ENCODE peak calls at places on chromosomes 13 and 19, in nine cellular contexts. W, F, O, E, C, M, J, K and V are unnamed samples.

GRCh38 chr19:42596391-42597071 is 1.8 kb upstream of the CEACAM8 start:
- DNase-seq in F (peak), J (no peak), W (peak), E (no peak), C (peak), O (no peak), K (no peak), M (no peak), V (no peak)

GRCh38 chr19:38135150-38135998 is 88.6 kb downstream of the DPF1 start:
- DNase-seq in K (no peak), O (peak), W (peak), M (no peak), E (no peak), F (no peak), C (no peak), J (no peak), V (no peak)

GRCh38 chr19:29320076-29320475 is 107.1 kb upstream of the UQCRFS1 start:
- DNase-seq in E (no peak), F (no peak), K (no peak), O (no peak), C (no peak), J (no peak), M (no peak), W (no peak), V (no peak)

GRCh38 chr13:94332360-94333040 is 147.0 kb downstream of the DCT start:
- DNase-seq in M (no peak), W (no peak), F (no peak), K (no peak), J (no peak), O (no peak), C (no peak), E (no peak), V (no peak)

GRCh38 chr19:7953060-7953459 is 9.6 kb upstream of the TIMM44 start:
- DNase-seq in E (no peak), W (peak), M (no peak), C (peak), O (no peak), K (no peak), J (no peak), F (no peak), V (no peak)

GRCh38 chr13:33401238-33401637 is 115.7 kb upstream of the STARD13 start:
- DNase-seq in W (no peak), F (no peak), O (no peak), C (peak), K (no peak), J (no peak), M (no peak), E (no peak), V (peak)

GRCh38 chr13:102359264-102359663 is 42.6 kb downstream of the FGF14 start:
- DNase-seq in M (no peak), O (no peak), E (no peak), F (no peak), K (no peak), J (no peak), W (no peak), C (no peak), V (no peak)

GRCh38 chr19:10625003-10625761 is at the start of gene SLC44A2:
- DNase-seq in O (peak), J (no peak), M (peak), K (peak), W (peak), F (peak), E (peak), C (peak), V (peak)

GRCh38 chr19:10836478-10837325 is 690 bp upstream of the TMED1 start:
- DNase-seq in F (peak), W (peak), E (peak), O (no peak), J (no peak), C (no peak), M (peak), K (peak), V (peak)

GRCh38 chr19:49017666-49018351 is 918 bp upstream of the LHB start:
- DNase-seq in M (peak), K (no peak), C (peak), O (peak), E (no peak), J (no peak), W (peak), F (peak), V (no peak)

GRCh38 chr19:38759590-38760003 is 13.7 kb downstream of the LGALS7 start:
- DNase-seq in O (no peak), K (no peak), E (no peak), M (no peak), J (no peak), W (no peak), F (peak), C (no peak), V (no peak)

GRCh38 chr19:35977446-35978222 is 17.4 kb upstream of the SDHAF1 start:
- DNase-seq in F (no peak), C (no peak), E (no peak), W (no peak), J (no peak), M (no peak), K (no peak), O (no peak), V (no peak)

GRCh38 chr13:31045621-31046081 is 113.2 kb downstream of the TEX26 start:
- DNase-seq in F (peak), E (no peak), J (peak), M (peak), W (peak), O (peak), C (peak), K (peak), V (no peak)

GRCh38 chr13:57601536-57601935 is 30.0 kb upstream of the PCDH17 start:
- DNase-seq in F (no peak), W (no peak), O (no peak), E (no peak), C (no peak), M (no peak), K (no peak), J (no peak), V (no peak)

DNA sequence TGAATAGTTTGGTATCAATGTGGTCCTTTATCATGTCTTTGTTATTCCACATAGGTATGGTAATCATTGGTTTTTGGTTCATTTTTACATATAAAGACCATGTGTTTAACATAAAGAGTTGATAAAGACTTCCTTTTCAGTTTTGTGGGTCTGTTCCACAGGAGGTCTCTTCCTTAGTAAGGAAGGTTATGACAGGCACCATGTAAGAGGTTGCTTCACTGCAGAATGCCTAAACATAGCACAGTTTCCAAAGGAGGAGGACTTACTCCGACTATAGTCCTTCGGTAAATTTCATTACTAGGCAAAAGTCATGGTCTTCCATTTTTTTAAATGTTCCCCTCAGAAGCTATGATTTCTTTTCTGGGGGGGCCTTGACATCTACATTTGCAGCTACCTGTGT is 27.1 kb upstream of the PCDH17 start:
- DNase-seq in W (no peak), K (no peak), C (no peak), M (no peak), F (no peak), O (no peak), E (no peak), J (no peak), V (no peak)
- H3K4me3 ChIP-seq in W (no peak), K (no peak), C (no peak), M (no peak), F (no peak), O (no peak), E (no peak), J (no peak), V (no peak)

DNA sequence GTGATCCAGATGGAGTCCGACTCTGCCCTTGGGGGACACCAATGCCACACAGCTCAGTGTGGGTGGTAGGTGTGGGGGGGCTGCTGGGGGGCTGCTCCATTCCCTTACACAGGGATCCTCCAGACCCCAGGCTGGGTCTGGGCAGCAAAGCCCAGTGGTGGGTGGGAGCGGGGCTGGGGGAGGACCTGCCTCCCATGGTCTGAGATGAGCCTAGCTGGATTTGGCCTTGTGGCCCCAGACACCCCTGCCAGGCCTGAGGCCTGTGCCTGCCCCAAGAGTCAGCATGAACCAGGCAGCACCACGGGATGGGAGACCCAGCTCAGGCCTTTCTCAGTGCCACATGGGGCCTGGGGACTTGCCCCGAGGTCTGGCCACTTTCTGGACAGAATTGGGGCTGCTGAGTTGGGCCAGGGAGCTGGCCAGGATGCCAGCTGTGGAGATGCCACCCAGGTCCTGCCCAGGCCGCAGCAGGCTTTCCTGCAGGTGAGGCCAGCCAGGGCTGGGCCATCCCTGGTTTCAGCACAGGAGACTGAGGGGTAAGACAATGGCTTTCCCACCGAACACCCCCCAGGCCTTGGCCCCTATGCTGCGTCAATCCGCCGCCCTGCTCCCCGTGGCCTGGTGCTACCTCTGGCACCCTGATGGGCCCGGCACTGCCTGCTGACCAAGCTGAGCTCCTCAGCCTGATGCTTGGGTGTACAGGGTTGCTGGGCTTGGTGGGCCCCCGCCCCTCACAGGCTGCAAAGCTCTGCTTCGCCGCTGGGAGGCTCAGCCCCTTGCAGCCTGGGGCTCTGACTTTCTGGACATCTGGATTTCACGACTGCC is 24.2 kb downstream of the CEBPG start:
- DNase-seq in K (no peak), E (peak), J (no peak), C (no peak), F (no peak), M (peak), W (no peak), O (no peak), V (no peak)
- TF ChIP-seq CTCF in K (no peak), E (no peak), J (no peak), C (no peak), F (no peak), M (no peak), W (no peak), O (peak), V (no peak)

GRCh38 chr13:60134376-60134775 is 29.4 kb downstream of the DIAPH3 start:
- DNase-seq in C (peak), E (no peak), W (no peak), K (no peak), F (no peak), M (no peak), O (no peak), J (no peak), V (no peak)
- H3K4me3 ChIP-seq in C (no peak), E (no peak), W (no peak), K (no peak), F (no peak), M (no peak), O (no peak), J (no peak), V (no peak)

GRCh38 chr19:46984077-46985010 is 35.3 kb upstream of the NPAS1 start:
- DNase-seq in M (no peak), J (no peak), W (peak), K (peak), F (peak), E (no peak), O (no peak), C (peak), V (no peak)
- TF ChIP-seq CTCF in M (no peak), J (no peak), W (no peak), K (no peak), F (no peak), E (no peak), O (no peak), C (no peak), V (no peak)

GRCh38 chr19:57171551-57172081 is 4.3 kb upstream of the DUXA start:
- DNase-seq in C (no peak), K (peak), M (peak), W (peak), E (peak), F (peak), O (peak), J (no peak), V (no peak)
- H3K4me3 ChIP-seq in C (no peak), K (peak), M (peak), W (peak), E (peak), F (no peak), O (peak), J (peak), V (no peak)

DNA sequence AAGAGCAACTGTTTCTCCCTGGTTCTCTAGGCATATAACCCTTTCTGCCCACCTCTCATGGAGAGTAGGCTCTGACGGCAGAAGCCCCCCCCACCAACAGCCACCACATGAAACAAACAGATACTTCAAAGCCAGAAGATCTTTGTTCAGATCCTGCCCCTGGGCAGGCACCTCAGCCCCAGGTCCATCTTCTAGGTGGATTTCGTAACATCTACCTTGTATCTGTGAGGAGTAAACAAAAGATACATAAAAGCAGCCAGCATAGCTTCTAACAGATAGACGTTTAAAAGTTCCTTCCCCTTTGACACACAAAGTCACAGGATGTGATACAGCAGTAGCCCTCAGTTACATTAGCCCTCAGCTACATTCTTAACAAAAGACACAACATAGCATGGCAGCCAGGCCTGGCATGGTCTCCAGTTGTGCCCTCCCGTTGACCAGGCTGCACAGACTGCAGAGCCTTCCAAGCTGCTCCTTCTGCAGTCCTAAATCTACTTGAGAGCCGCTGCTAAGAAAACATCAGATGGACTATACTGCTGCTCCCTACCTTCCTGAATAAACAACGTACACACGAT is 35.4 kb downstream of the BRD4 start:
- DNase-seq in O (no peak), C (no peak), K (no peak), W (no peak), M (no peak), F (no peak), E (no peak), J (no peak), V (no peak)
- TF ChIP-seq CTCF in O (no peak), C (no peak), K (no peak), W (no peak), M (no peak), F (no peak), E (no peak), J (no peak), V (no peak)

DNA sequence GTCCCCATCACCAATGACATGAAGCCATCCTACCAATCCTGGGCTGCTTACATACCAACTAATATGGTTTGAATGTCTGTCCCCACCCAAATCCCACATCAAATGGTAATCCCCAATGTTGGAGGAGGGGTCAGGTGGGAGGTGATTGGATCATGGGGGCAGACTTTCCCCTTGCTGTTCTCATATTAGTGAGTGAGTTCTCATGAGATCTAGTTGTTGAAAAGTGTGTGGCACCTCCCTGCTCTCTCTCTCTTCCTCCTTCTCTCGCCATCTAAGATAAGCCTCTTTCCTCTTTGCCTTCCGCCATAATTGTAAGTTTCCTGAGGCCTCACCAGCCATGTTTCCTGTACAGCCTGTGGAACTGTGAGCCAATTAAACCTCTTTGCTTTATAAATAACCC is 53.6 kb upstream of the FAM124A start:
- DNase-seq in F (no peak), W (no peak), C (no peak), M (no peak), O (no peak), K (no peak), J (no peak), E (no peak), V (no peak)
- H3K4me3 ChIP-seq in F (no peak), W (no peak), C (no peak), M (no peak), O (no peak), K (no peak), J (no peak), E (no peak), V (no peak)